ENCODE peak calls at places on chromosome 20, in nine cellular contexts. E is esophagus squamous epithelium, A is adrenal gland, C is IMR-90, M is K562, G is sigmoid colon, B is gastrocnemius medialis, D is uterus, U is ovary. J is an unnamed sample. For H3K27me3, the result is how much of the 10 kb centered on the place peaks cover.

GRCh38 chr20:51469046-51469445 is 73.5 kb downstream of the NFATC2 start:
- DNase-seq in M (no peak), C (no peak), G (no peak), D (peak), B (no peak), U (peak), A (no peak), E (no peak), J (no peak)

GRCh38 chr20:8862092-8862491 is 206.8 kb upstream of the PLCB4 start:
- DNase-seq in G (no peak), A (no peak), D (no peak), M (no peak), B (no peak), U (no peak), C (no peak), E (no peak), J (no peak)

GRCh38 chr20:63529180-63529860 is 7.9 kb downstream of the PTK6 start:
- DNase-seq in D (no peak), C (no peak), A (no peak), B (no peak), E (no peak), G (no peak), U (no peak), M (no peak), J (no peak)

GRCh38 chr20:62363920-62364851 is 2.9 kb downstream of the LAMA5 start:
- DNase-seq in M (no peak), B (peak), E (no peak), A (peak), C (no peak), U (peak), G (peak), D (peak), J (no peak)

GRCh38 chr20:19882446-19882845 is 124.4 kb downstream of the RIN2 start:
- DNase-seq in D (no peak), U (no peak), A (no peak), G (no peak), M (no peak), C (no peak), B (no peak), E (no peak), J (no peak)

GRCh38 chr20:59182401-59183044 is 18.9 kb downstream of the ZNF831 start:
- DNase-seq in U (no peak), C (no peak), G (no peak), B (no peak), A (no peak), M (no peak), E (no peak), D (no peak), J (peak)

GRCh38 chr20:33709398-33709797 is 10.7 kb downstream of the PXMP4 start:
- DNase-seq in E (no peak), U (no peak), D (no peak), C (no peak), M (peak), A (peak), G (no peak), B (no peak), J (no peak)

GRCh38 chr20:14617123-14617522 is 279.7 kb upstream of the FLRT3 start:
- DNase-seq in B (no peak), M (no peak), G (no peak), E (no peak), U (no peak), C (no peak), A (no peak), D (no peak), J (no peak)

GRCh38 chr20:44967207-44967807 is 995 bp downstream of the STK4 start:
- DNase-seq in D (no peak), C (no peak), U (no peak), B (no peak), E (no peak), G (no peak), M (no peak), A (no peak), J (no peak)
- TF ChIP-seq POLR2A in D (no peak), C (no peak), U (no peak), B (no peak), E (peak), G (peak), M (no peak), A (no peak), J (no peak)

GRCh38 chr20:47243003-47243402 is 113.5 kb downstream of the ZMYND8 start:
- DNase-seq in C (no peak), D (no peak), A (no peak), E (no peak), U (no peak), G (no peak), M (no peak), B (no peak), J (no peak)

GRCh38 chr20:47243906-47244305 is 112.6 kb downstream of the ZMYND8 start:
- DNase-seq in G (no peak), D (no peak), E (no peak), C (no peak), A (no peak), M (no peak), U (no peak), B (no peak), J (no peak)

GRCh38 chr20:47244451-47244850 is 112.0 kb downstream of the ZMYND8 start:
- DNase-seq in D (no peak), M (no peak), A (no peak), C (no peak), B (no peak), G (no peak), E (no peak), U (no peak), J (no peak)

GRCh38 chr20:47238780-47239769 is 117.4 kb downstream of the ZMYND8 start:
- DNase-seq in C (no peak), G (no peak), U (no peak), A (no peak), D (no peak), M (no peak), B (no peak), E (no peak), J (no peak)

GRCh38 chr20:47241345-47241781 is 115.1 kb downstream of the ZMYND8 start:
- DNase-seq in A (no peak), E (no peak), U (peak), G (peak), C (peak), D (peak), M (no peak), B (no peak), J (no peak)
- H3K4me3 ChIP-seq in A (no peak), E (no peak), U (no peak), G (no peak), C (no peak), D (no peak), M (no peak), B (no peak), J (no peak)

GRCh38 chr20:56513807-56514150 is 10.8 kb upstream of the FAM209A start:
- DNase-seq in G (no peak), C (no peak), B (no peak), E (no peak), D (no peak), A (no peak), U (no peak), M (no peak), J (no peak)
- H3K27me3 ChIP-seq in G (under half), C (under half), B (under half), E (under half), D (under half), A (under half), U (under half), M (under half), J (under half)

GRCh38 chr20:35454881-35455609 is at the start of gene CEP250:
- DNase-seq in E (peak), A (peak), G (peak), M (peak), U (peak), D (peak), B (peak), C (peak), J (peak)
- TF ChIP-seq POLR2A in E (no peak), A (no peak), G (no peak), M (peak), U (no peak), D (peak), B (peak), C (peak), J (peak)

DNA sequence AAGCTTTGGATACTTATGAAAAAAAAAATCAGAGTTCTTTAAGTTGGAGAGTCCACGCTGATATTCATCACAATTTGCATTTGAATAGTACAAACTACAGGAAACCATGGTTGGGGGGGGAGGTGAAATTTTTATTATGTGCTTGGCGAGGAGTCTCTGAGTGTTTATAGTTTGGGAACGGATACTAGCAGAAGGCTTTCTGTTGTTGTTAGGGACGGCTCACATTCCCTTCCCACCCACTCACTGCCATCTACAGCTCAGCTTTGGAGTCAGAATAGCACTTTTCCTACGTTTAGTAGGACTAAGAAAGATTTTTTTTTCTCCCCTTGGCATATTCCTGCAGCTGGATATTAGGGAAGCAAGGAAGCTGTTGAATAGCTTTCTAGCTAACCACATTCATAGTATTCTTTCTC is 235.0 kb upstream of the ZNF217 start:
- DNase-seq in U (peak), D (peak), G (peak), E (no peak), B (peak), M (peak), A (no peak), C (peak), J (no peak)
- H3K4me3 ChIP-seq in U (peak), D (no peak), G (peak), E (peak), B (peak), M (peak), A (no peak), C (peak), J (peak)

GRCh38 chr20:21110811-21111210 is 4.7 kb upstream of the LINC00237 start:
- DNase-seq in E (no peak), M (no peak), B (no peak), U (no peak), G (no peak), C (no peak), D (no peak), A (no peak), J (no peak)
- H3K27me3 ChIP-seq in E (under half), M (under half), B (under half), U (under half), G (under half), C (under half), D (under half), A (under half), J (under half)